ENCODE peak calls at places on chromosomes 11 and 22, in seven cellular contexts. One of them, this sample, is unnamed.

GRCh38 chr11:122668562-122669090 is 13.1 kb downstream of the UBASH3B start:
- DNase-seq in ovary: no peak
- DNase-seq in AG10803: peak
- DNase-seq in PC-3: peak
- DNase-seq in IMR-90: peak
- DNase-seq in neural progenitor cell: no peak
- DNase-seq in right lobe of liver: no peak
- DNase-seq in this sample: peak

GRCh38 chr11:82858556-82859091 is 41.6 kb downstream of the PRCP start:
- DNase-seq in ovary: no peak
- DNase-seq in AG10803: peak
- DNase-seq in PC-3: peak
- DNase-seq in IMR-90: peak
- DNase-seq in neural progenitor cell: no peak
- DNase-seq in right lobe of liver: no peak
- DNase-seq in this sample: peak

GRCh38 chr22:22687638-22688500 is 43.5 kb downstream of the GGTLC2 start:
- DNase-seq in ovary: no peak
- DNase-seq in AG10803: peak
- DNase-seq in PC-3: peak
- DNase-seq in IMR-90: peak
- DNase-seq in neural progenitor cell: peak
- DNase-seq in right lobe of liver: no peak
- DNase-seq in this sample: peak

GRCh38 chr11:92440701-92441338 is 216.2 kb downstream of the FAT3 start:
- DNase-seq in ovary: no peak
- DNase-seq in AG10803: no peak
- DNase-seq in PC-3: no peak
- DNase-seq in IMR-90: no peak
- DNase-seq in neural progenitor cell: peak
- DNase-seq in right lobe of liver: no peak
- DNase-seq in this sample: no peak

GRCh38 chr11:115678942-115679341 is 174.7 kb upstream of the CADM1 start:
- DNase-seq in ovary: no peak
- DNase-seq in AG10803: no peak
- DNase-seq in PC-3: no peak
- DNase-seq in IMR-90: no peak
- DNase-seq in neural progenitor cell: peak
- DNase-seq in right lobe of liver: no peak
- DNase-seq in this sample: no peak

GRCh38 chr11:62559204-62559603 is 12.6 kb upstream of the AHNAK start:
- DNase-seq in ovary: no peak
- DNase-seq in AG10803: no peak
- DNase-seq in PC-3: no peak
- DNase-seq in IMR-90: no peak
- DNase-seq in neural progenitor cell: peak
- DNase-seq in right lobe of liver: no peak
- DNase-seq in this sample: no peak

GRCh38 chr11:57662893-57663292 is 5.0 kb upstream of the ZDHHC5 start:
- DNase-seq in ovary: no peak
- DNase-seq in AG10803: no peak
- DNase-seq in PC-3: peak
- DNase-seq in IMR-90: no peak
- DNase-seq in neural progenitor cell: no peak
- DNase-seq in right lobe of liver: no peak
- DNase-seq in this sample: peak

GRCh38 chr22:49814856-49815255 is 12.8 kb downstream of the BRD1 start:
- DNase-seq in ovary: no peak
- DNase-seq in AG10803: no peak
- DNase-seq in PC-3: no peak
- DNase-seq in IMR-90: no peak
- DNase-seq in neural progenitor cell: no peak
- DNase-seq in right lobe of liver: no peak
- DNase-seq in this sample: no peak

GRCh38 chr11:61152816-61153592 is 8.2 kb downstream of the VPS37C start:
- DNase-seq in ovary: no peak
- DNase-seq in AG10803: peak
- DNase-seq in PC-3: peak
- DNase-seq in IMR-90: peak
- DNase-seq in neural progenitor cell: no peak
- DNase-seq in right lobe of liver: no peak
- DNase-seq in this sample: peak
- H3K4me3 ChIP-seq in ovary: no peak
- H3K4me3 ChIP-seq in AG10803: no peak
- H3K4me3 ChIP-seq in PC-3: peak
- H3K4me3 ChIP-seq in IMR-90: no peak
- H3K4me3 ChIP-seq in neural progenitor cell: no peak
- H3K4me3 ChIP-seq in right lobe of liver: no peak
- H3K4me3 ChIP-seq in this sample: no peak

GRCh38 chr11:30763951-30764350 is 177.8 kb upstream of the MPPED2 start:
- DNase-seq in ovary: no peak
- DNase-seq in AG10803: no peak
- DNase-seq in PC-3: no peak
- DNase-seq in IMR-90: no peak
- DNase-seq in neural progenitor cell: no peak
- DNase-seq in right lobe of liver: no peak
- DNase-seq in this sample: no peak
- TF ChIP-seq CTCF in ovary: no peak
- TF ChIP-seq CTCF in AG10803: no peak
- TF ChIP-seq CTCF in PC-3: no peak
- TF ChIP-seq CTCF in IMR-90: no peak
- TF ChIP-seq CTCF in neural progenitor cell: no peak
- TF ChIP-seq CTCF in right lobe of liver: no peak
- TF ChIP-seq CTCF in this sample: no peak

GRCh38 chr11:40338062-40338461 is 1121.4 kb downstream of the LRRC4C start:
- DNase-seq in ovary: no peak
- DNase-seq in AG10803: no peak
- DNase-seq in PC-3: no peak
- DNase-seq in IMR-90: no peak
- DNase-seq in neural progenitor cell: no peak
- DNase-seq in right lobe of liver: no peak
- DNase-seq in this sample: no peak

GRCh38 chr11:40337118-40337517 is 1122.3 kb downstream of the LRRC4C start:
- DNase-seq in ovary: no peak
- DNase-seq in AG10803: no peak
- DNase-seq in PC-3: no peak
- DNase-seq in IMR-90: peak
- DNase-seq in neural progenitor cell: no peak
- DNase-seq in right lobe of liver: no peak
- DNase-seq in this sample: no peak

GRCh38 chr11:40338739-40339138 is 1120.7 kb downstream of the LRRC4C start:
- DNase-seq in ovary: no peak
- DNase-seq in AG10803: peak
- DNase-seq in PC-3: peak
- DNase-seq in IMR-90: peak
- DNase-seq in neural progenitor cell: no peak
- DNase-seq in right lobe of liver: no peak
- DNase-seq in this sample: peak
- H3K4me3 ChIP-seq in ovary: no peak
- H3K4me3 ChIP-seq in AG10803: no peak
- H3K4me3 ChIP-seq in PC-3: no peak
- H3K4me3 ChIP-seq in IMR-90: no peak
- H3K4me3 ChIP-seq in neural progenitor cell: no peak
- H3K4me3 ChIP-seq in right lobe of liver: no peak
- H3K4me3 ChIP-seq in this sample: no peak

DNA sequence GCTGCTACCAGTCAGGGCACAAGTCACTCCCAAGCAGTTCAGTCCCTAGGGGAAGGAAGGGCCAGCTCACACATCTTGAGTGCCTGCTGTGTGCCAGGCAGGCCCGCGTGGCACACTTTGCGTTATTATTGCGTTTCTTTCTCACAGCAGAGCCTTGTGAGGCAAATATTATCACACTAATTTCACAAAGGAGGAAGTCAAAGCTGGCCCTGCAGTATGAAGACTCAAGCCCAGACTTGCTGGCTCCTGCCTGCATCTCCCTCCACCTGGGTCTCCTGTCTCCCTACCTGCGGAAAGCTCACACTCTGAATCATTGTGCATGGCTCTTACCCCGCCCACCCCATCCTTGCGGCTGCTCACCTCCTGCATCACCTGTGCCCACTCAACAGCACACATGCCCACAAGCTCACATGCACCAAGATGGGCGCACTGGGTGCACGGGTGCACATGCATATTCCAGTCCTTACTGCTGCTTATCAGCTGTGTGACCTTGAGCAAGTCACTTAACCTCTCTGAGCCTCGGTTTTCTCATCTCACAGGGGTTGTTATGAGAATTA is 31.7 kb upstream of the P2RY2 start:
- DNase-seq in ovary: peak
- DNase-seq in AG10803: no peak
- DNase-seq in PC-3: no peak
- DNase-seq in IMR-90: no peak
- DNase-seq in neural progenitor cell: no peak
- DNase-seq in right lobe of liver: no peak
- DNase-seq in this sample: peak
- TF ChIP-seq CTCF in ovary: no peak
- TF ChIP-seq CTCF in AG10803: no peak
- TF ChIP-seq CTCF in PC-3: no peak
- TF ChIP-seq CTCF in IMR-90: no peak
- TF ChIP-seq CTCF in neural progenitor cell: no peak
- TF ChIP-seq CTCF in right lobe of liver: no peak
- TF ChIP-seq CTCF in this sample: no peak

DNA sequence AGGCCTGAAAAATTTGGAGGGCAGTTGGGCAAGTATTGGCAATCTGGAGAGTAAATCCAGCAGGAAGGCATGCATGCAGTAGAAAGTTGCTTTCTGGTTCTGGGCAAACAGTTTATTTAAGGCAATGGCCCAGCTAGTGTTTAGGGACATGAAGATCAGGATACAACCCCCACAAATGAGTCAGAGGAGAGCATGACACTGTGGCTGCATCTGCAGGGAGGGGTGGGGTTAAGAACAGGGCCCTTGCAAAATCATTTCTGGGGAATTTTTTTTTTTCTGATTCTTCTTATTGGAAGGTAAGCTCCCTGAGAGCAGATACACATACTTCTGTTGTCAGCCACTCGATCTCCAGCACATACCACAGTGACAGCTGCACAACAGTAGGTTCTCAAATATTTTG is 61.1 kb downstream of the FDX1 start:
- DNase-seq in ovary: no peak
- DNase-seq in AG10803: peak
- DNase-seq in PC-3: peak
- DNase-seq in IMR-90: peak
- DNase-seq in neural progenitor cell: no peak
- DNase-seq in right lobe of liver: no peak
- DNase-seq in this sample: peak
- H3K4me3 ChIP-seq in ovary: no peak
- H3K4me3 ChIP-seq in AG10803: no peak
- H3K4me3 ChIP-seq in PC-3: no peak
- H3K4me3 ChIP-seq in IMR-90: no peak
- H3K4me3 ChIP-seq in neural progenitor cell: no peak
- H3K4me3 ChIP-seq in right lobe of liver: no peak
- H3K4me3 ChIP-seq in this sample: no peak

GRCh38 chr11:34395916-34396555 is 38.2 kb upstream of the ABTB2 start:
- DNase-seq in ovary: no peak
- DNase-seq in AG10803: peak
- DNase-seq in PC-3: peak
- DNase-seq in IMR-90: peak
- DNase-seq in neural progenitor cell: no peak
- DNase-seq in right lobe of liver: no peak
- DNase-seq in this sample: peak
- TF ChIP-seq CTCF in ovary: no peak
- TF ChIP-seq CTCF in AG10803: no peak
- TF ChIP-seq CTCF in PC-3: no peak
- TF ChIP-seq CTCF in IMR-90: no peak
- TF ChIP-seq CTCF in neural progenitor cell: no peak
- TF ChIP-seq CTCF in right lobe of liver: no peak
- TF ChIP-seq CTCF in this sample: no peak